ENCODE peak calls at places on chromosome 2, in four cellular contexts. One of them, this sample, is unnamed.

GRCh38 chr2:27042159-27042661 is 9.3 kb upstream of the AGBL5 start:
- DNase-seq in K562: no peak
- DNase-seq in WTC11: no peak
- DNase-seq in GM12878: peak; percentile 69
- DNase-seq in this sample: no peak

GRCh38 chr2:99607454-99607853 is 117.6 kb upstream of the REV1 start:
- DNase-seq in K562: no peak
- DNase-seq in WTC11: no peak
- DNase-seq in GM12878: no peak
- DNase-seq in this sample: no peak

GRCh38 chr2:167953790-167954189 is 293.6 kb downstream of the STK39 start:
- DNase-seq in K562: no peak
- DNase-seq in WTC11: no peak
- DNase-seq in GM12878: no peak
- DNase-seq in this sample: no peak

GRCh38 chr2:46393865-46394264 is 85.5 kb upstream of the TMEM247 start:
- DNase-seq in K562: no peak
- DNase-seq in WTC11: no peak
- DNase-seq in GM12878: no peak
- DNase-seq in this sample: peak; percentile 34

GRCh38 chr2:160372585-160372984 is 121.0 kb downstream of the RBMS1 start:
- DNase-seq in K562: no peak
- DNase-seq in WTC11: no peak
- DNase-seq in GM12878: no peak
- DNase-seq in this sample: no peak

GRCh38 chr2:197130318-197130717 is 180.3 kb downstream of the ANKRD44 start:
- DNase-seq in K562: no peak
- DNase-seq in WTC11: no peak
- DNase-seq in GM12878: peak; percentile 77
- DNase-seq in this sample: no peak

GRCh38 chr2:37322368-37322767 is 2.3 kb downstream of the PRKD3 start:
- DNase-seq in K562: no peak
- DNase-seq in WTC11: no peak
- DNase-seq in GM12878: no peak
- DNase-seq in this sample: no peak

GRCh38 chr2:210199186-210199765 is 26.0 kb downstream of the ACADL start:
- DNase-seq in K562: peak; percentile 23
- DNase-seq in WTC11: no peak
- DNase-seq in GM12878: no peak
- DNase-seq in this sample: peak; percentile 31

GRCh38 chr2:157905092-157905491 is 29.0 kb upstream of the ACVR1 start:
- DNase-seq in K562: no peak
- DNase-seq in WTC11: no peak
- DNase-seq in GM12878: no peak
- DNase-seq in this sample: no peak

GRCh38 chr2:28350196-28350595 is 42.5 kb upstream of the FOSL2 start:
- DNase-seq in K562: no peak
- DNase-seq in WTC11: no peak
- DNase-seq in GM12878: no peak
- DNase-seq in this sample: no peak

GRCh38 chr2:219253753-219254589 is at the start of gene TUBA4A:
- DNase-seq in K562: peak; percentile 96
- DNase-seq in WTC11: peak; percentile 85
- DNase-seq in GM12878: no peak
- DNase-seq in this sample: peak; percentile 58

GRCh38 chr2:187580462-187581124 is 26.4 kb upstream of the TFPI start:
- DNase-seq in K562: peak; percentile 19
- DNase-seq in WTC11: no peak
- DNase-seq in GM12878: no peak
- DNase-seq in this sample: peak; percentile 76

GRCh38 chr2:118913805-118914645 is 28.0 kb upstream of the MARCO start:
- DNase-seq in K562: no peak
- DNase-seq in WTC11: no peak
- DNase-seq in GM12878: no peak
- DNase-seq in this sample: no peak

GRCh38 chr2:179946346-179946745 is 60.8 kb downstream of the CWC22 start:
- DNase-seq in K562: no peak
- DNase-seq in WTC11: no peak
- DNase-seq in GM12878: no peak
- DNase-seq in this sample: no peak

GRCh38 chr2:130819915-130820861 is 16.5 kb upstream of the ARHGEF4 start:
- DNase-seq in K562: no peak
- DNase-seq in WTC11: peak; percentile 46
- DNase-seq in GM12878: no peak
- DNase-seq in this sample: no peak

GRCh38 chr2:206635016-206635415 is 7.3 kb upstream of the FAM237A start:
- DNase-seq in K562: no peak
- DNase-seq in WTC11: no peak
- DNase-seq in GM12878: no peak
- DNase-seq in this sample: no peak
- TF ChIP-seq SP1 in K562: no peak
- TF ChIP-seq SP1 in WTC11: no peak
- TF ChIP-seq SP1 in GM12878: no peak
- TF ChIP-seq SP1 in this sample: no peak

GRCh38 chr2:120862254-120863172 is 126.8 kb downstream of the GLI2 start:
- DNase-seq in K562: no peak
- DNase-seq in WTC11: no peak
- DNase-seq in GM12878: no peak
- DNase-seq in this sample: no peak

GRCh38 chr2:120861576-120862191 is 126.0 kb downstream of the GLI2 start:
- DNase-seq in K562: no peak
- DNase-seq in WTC11: no peak
- DNase-seq in GM12878: no peak
- DNase-seq in this sample: no peak

GRCh38 chr2:120859814-120860578 is 124.3 kb downstream of the GLI2 start:
- DNase-seq in K562: no peak
- DNase-seq in WTC11: no peak
- DNase-seq in GM12878: no peak
- DNase-seq in this sample: no peak

GRCh38 chr2:120860579-120860922 is 124.9 kb downstream of the GLI2 start:
- DNase-seq in K562: no peak
- DNase-seq in WTC11: no peak
- DNase-seq in GM12878: no peak
- DNase-seq in this sample: no peak

GRCh38 chr2:120861191-120861575 is 125.5 kb downstream of the GLI2 start:
- DNase-seq in K562: no peak
- DNase-seq in WTC11: no peak
- DNase-seq in GM12878: no peak
- DNase-seq in this sample: no peak
- TF ChIP-seq CBFB in K562: no peak
- TF ChIP-seq CBFB in WTC11: no peak
- TF ChIP-seq CBFB in GM12878: no peak
- TF ChIP-seq CBFB in this sample: no peak

GRCh38 chr2:65186872-65187851 is 40.5 kb upstream of the ACTR2 start:
- DNase-seq in K562: peak; percentile 80
- DNase-seq in WTC11: peak; percentile 82
- DNase-seq in GM12878: no peak
- DNase-seq in this sample: peak; percentile 88
- TF ChIP-seq SP1 in K562: no peak
- TF ChIP-seq SP1 in WTC11: no peak
- TF ChIP-seq SP1 in GM12878: no peak
- TF ChIP-seq SP1 in this sample: no peak

DNA sequence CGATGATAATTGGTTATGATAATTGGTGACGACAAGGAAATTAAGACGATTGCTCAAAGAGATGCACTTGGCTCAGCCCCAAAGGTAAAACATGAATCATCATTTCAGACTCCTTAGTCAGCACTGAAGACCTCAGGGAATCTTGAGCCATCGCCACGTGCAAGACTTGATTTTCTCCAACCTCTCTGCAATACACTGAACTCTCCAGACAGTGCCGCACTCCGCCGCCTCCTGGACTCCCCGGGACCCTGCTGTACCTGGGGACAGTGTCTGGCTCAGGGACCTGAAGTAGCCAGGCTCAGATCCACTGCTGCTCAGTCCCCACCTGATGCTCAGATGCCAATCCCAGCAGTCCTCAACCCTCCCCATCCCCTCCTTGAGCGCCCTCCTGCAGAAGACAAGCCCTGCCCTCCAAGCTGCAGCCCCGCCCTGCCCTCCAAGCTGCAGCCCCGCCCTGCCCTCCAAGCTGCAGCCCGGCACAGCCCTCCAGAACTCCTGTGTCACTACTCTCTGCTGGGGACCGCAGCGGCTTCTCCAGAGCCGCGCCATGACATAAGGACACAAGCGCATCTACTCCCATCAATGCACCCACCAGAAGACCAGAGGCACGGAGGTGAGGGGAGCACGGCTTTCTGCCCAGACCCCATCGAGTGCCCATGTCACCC is 1.1 kb downstream of the TMEM18 start:
- DNase-seq in K562: peak; percentile 46
- DNase-seq in WTC11: peak; percentile 70
- DNase-seq in GM12878: no peak
- DNase-seq in this sample: peak; percentile 39
- TF ChIP-seq CBFB in K562: no peak
- TF ChIP-seq CBFB in WTC11: no peak
- TF ChIP-seq CBFB in GM12878: no peak
- TF ChIP-seq CBFB in this sample: no peak

GRCh38 chr2:11869423-11869991 is 123.1 kb downstream of the LPIN1 start:
- DNase-seq in K562: no peak
- DNase-seq in WTC11: no peak
- DNase-seq in GM12878: no peak
- DNase-seq in this sample: no peak
- TF ChIP-seq SP1 in K562: no peak
- TF ChIP-seq SP1 in WTC11: no peak
- TF ChIP-seq SP1 in GM12878: no peak
- TF ChIP-seq SP1 in this sample: no peak

GRCh38 chr2:151718796-151719195 is 15.5 kb downstream of the NEB start:
- DNase-seq in K562: no peak
- DNase-seq in WTC11: no peak
- DNase-seq in GM12878: no peak
- DNase-seq in this sample: no peak

GRCh38 chr2:151718247-151718646 is 16.0 kb downstream of the NEB start:
- DNase-seq in K562: no peak
- DNase-seq in WTC11: no peak
- DNase-seq in GM12878: no peak
- DNase-seq in this sample: no peak

GRCh38 chr2:151713291-151713903 is 20.9 kb downstream of the NEB start:
- DNase-seq in K562: no peak
- DNase-seq in WTC11: no peak
- DNase-seq in GM12878: no peak
- DNase-seq in this sample: no peak

GRCh38 chr2:151720521-151720920 is 13.8 kb downstream of the NEB start:
- DNase-seq in K562: no peak
- DNase-seq in WTC11: no peak
- DNase-seq in GM12878: no peak
- DNase-seq in this sample: no peak

DNA sequence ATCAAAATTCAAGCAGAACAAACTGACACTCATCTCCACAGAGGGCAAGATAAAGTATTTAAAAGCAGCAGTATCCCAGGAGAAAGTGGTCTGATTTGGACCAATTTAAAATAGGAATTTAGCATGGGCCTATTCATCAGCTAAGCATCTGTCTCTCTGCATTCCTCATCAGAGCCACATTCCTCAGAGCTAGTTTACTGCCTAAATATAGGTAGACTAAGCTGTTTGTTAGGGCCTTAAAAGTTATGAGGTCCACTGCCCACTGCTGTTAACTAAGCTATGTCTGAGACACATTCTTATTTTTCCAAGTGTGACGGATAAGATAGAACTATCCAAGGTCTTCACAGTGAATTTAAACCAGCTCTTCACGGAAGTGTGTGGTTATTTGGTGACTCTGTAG is 17.6 kb downstream of the NEB start:
- DNase-seq in K562: no peak
- DNase-seq in WTC11: no peak
- DNase-seq in GM12878: no peak
- DNase-seq in this sample: no peak
- TF ChIP-seq CBFB in K562: no peak
- TF ChIP-seq CBFB in WTC11: no peak
- TF ChIP-seq CBFB in GM12878: no peak
- TF ChIP-seq CBFB in this sample: no peak

GRCh38 chr2:88540346-88540745 is 86.9 kb downstream of the EIF2AK3 start:
- DNase-seq in K562: no peak
- DNase-seq in WTC11: no peak
- DNase-seq in GM12878: no peak
- DNase-seq in this sample: no peak

GRCh38 chr2:88545118-88545517 is 82.1 kb downstream of the EIF2AK3 start:
- DNase-seq in K562: peak; percentile 81
- DNase-seq in WTC11: peak; percentile 54
- DNase-seq in GM12878: no peak
- DNase-seq in this sample: peak; percentile 40

GRCh38 chr2:88542668-88543067 is 84.6 kb downstream of the EIF2AK3 start:
- DNase-seq in K562: no peak
- DNase-seq in WTC11: no peak
- DNase-seq in GM12878: no peak
- DNase-seq in this sample: no peak

GRCh38 chr2:88538362-88538917 is 85.9 kb upstream of the FOXI3 start:
- DNase-seq in K562: no peak
- DNase-seq in WTC11: no peak
- DNase-seq in GM12878: no peak
- DNase-seq in this sample: no peak

DNA sequence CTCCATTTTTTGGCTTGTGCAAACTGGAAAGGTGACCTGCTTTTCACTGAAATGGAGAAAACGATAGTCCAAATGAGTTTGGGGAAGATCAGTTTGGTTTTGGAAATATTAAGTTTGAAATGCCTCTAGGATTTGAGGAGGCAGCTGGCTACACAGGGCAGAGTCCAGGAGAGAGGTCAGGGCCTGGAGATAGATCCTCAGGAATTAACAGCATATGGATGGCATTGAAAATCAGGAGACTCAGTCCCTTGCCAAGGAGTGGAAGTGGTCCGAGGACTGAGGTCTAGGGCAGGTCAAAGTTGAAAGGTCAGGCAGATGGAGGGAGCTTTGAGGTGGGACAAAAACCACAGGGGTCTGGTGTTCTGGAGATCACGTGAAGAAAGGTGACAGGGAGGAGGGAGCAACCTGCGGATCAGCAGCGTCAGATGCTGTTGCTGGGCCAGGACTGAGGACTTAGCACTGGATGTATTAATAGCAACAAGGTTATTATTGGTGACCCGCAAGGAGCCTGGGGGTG is 83.7 kb downstream of the EIF2AK3 start:
- DNase-seq in K562: no peak
- DNase-seq in WTC11: no peak
- DNase-seq in GM12878: no peak
- DNase-seq in this sample: no peak
- TF ChIP-seq SP1 in K562: no peak
- TF ChIP-seq SP1 in WTC11: no peak
- TF ChIP-seq SP1 in GM12878: no peak
- TF ChIP-seq SP1 in this sample: no peak

GRCh38 chr2:75466708-75467311 is 93.9 kb downstream of the EVA1A start:
- DNase-seq in K562: peak; percentile 64
- DNase-seq in WTC11: peak; percentile 71
- DNase-seq in GM12878: no peak
- DNase-seq in this sample: peak; percentile 39
- TF ChIP-seq CBFB in K562: no peak
- TF ChIP-seq CBFB in WTC11: no peak
- TF ChIP-seq CBFB in GM12878: no peak
- TF ChIP-seq CBFB in this sample: no peak

This sample was measured in HepG2.